ENCODE peak calls at places on chromosomes 13 and 19, in nine cellular contexts. U is cardiac muscle cell; H is cardiac fibroblast; Y is CD4-positive, alpha-beta T cell; V is breast epithelium; L is right atrium auricular region; S is A673; A is Peyer's patch; D is spleen. E is an unnamed sample.

GRCh38 chr13:88526186-88526852 is 855.1 kb downstream of the SLITRK5 start:
- DNase-seq in H (no peak), A (no peak), V (no peak), S (no peak), L (no peak), D (no peak), U (peak), Y (no peak), E (no peak)

GRCh38 chr13:44309771-44310767 is 63.6 kb upstream of the SERP2 start:
- DNase-seq in L (peak), V (no peak), Y (no peak), S (no peak), D (no peak), U (peak), H (peak), A (no peak), E (no peak)

GRCh38 chr19:39514840-39515550 is at the start of gene SELENOV:
- DNase-seq in D (peak), L (no peak), S (no peak), H (no peak), A (no peak), Y (peak), U (peak), V (no peak), E (no peak)

GRCh38 chr19:35013047-35013819 is 13.1 kb downstream of the GRAMD1A start:
- DNase-seq in L (peak), H (peak), Y (peak), S (peak), D (peak), A (peak), U (peak), V (no peak), E (peak)

GRCh38 chr13:37306778-37307544 is 201.5 kb upstream of the CSNK1A1L start:
- DNase-seq in S (peak), H (peak), V (no peak), L (no peak), A (no peak), D (no peak), Y (no peak), U (no peak), E (no peak)

GRCh38 chr13:68107667-68108066 is 877.5 kb upstream of the PCDH9 start:
- DNase-seq in A (no peak), S (no peak), D (no peak), L (no peak), Y (no peak), H (no peak), U (no peak), V (no peak), E (no peak)

GRCh38 chr13:106533940-106534843 is 1.3 kb downstream of the EFNB2 start:
- DNase-seq in A (no peak), H (peak), Y (peak), S (no peak), U (peak), L (no peak), D (peak), V (no peak), E (no peak)

GRCh38 chr19:45899253-45899652 is 3.2 kb downstream of the MYPOP start:
- DNase-seq in U (no peak), S (no peak), L (no peak), Y (no peak), D (no peak), A (no peak), V (no peak), H (no peak), E (no peak)

GRCh38 chr19:13053761-13054604 is 48.7 kb downstream of the LYL1 start:
- DNase-seq in A (no peak), D (no peak), V (peak), H (peak), U (peak), S (no peak), Y (no peak), L (peak), E (no peak)

GRCh38 chr19:19388568-19389555 is 16.6 kb upstream of the GATAD2A start:
- DNase-seq in Y (no peak), L (no peak), A (no peak), H (no peak), U (no peak), D (peak), S (no peak), V (no peak), E (no peak)

GRCh38 chr13:114167445-114167844 is 11.6 kb upstream of the CFAP97D2 start:
- DNase-seq in U (no peak), V (no peak), H (no peak), S (peak), L (no peak), Y (no peak), D (no peak), A (no peak), E (no peak)

GRCh38 chr19:42553292-42554045 is 25.2 kb upstream of the CEACAM1 start:
- DNase-seq in A (no peak), L (peak), V (no peak), U (no peak), H (peak), Y (no peak), S (no peak), D (peak), E (no peak)

GRCh38 chr19:13095393-13095784 is 7.3 kb downstream of the LYL1 start:
- DNase-seq in D (peak), Y (no peak), U (no peak), A (peak), H (no peak), S (no peak), V (no peak), L (no peak), E (no peak)

GRCh38 chr19:49120325-49120683 is 960 bp downstream of the PPFIA3 start:
- DNase-seq in V (no peak), D (no peak), H (no peak), A (no peak), L (no peak), U (no peak), Y (no peak), S (no peak), E (no peak)

GRCh38 chr13:99548448-99548847 is 47.2 kb downstream of the TM9SF2 start:
- DNase-seq in L (no peak), Y (no peak), A (no peak), S (no peak), H (no peak), V (no peak), D (no peak), U (no peak), E (no peak)

GRCh38 chr13:104580931-104581330 is 1514.7 kb upstream of the SLC10A2 start:
- DNase-seq in D (no peak), U (no peak), Y (no peak), H (no peak), V (no peak), L (no peak), S (no peak), A (no peak), E (no peak)

GRCh38 chr13:21638319-21639282 is 32.3 kb upstream of the FGF9 start:
- DNase-seq in Y (no peak), V (no peak), H (peak), S (peak), D (no peak), U (peak), L (no peak), A (no peak), E (no peak)

GRCh38 chr13:75359266-75359665 is 122.7 kb downstream of the TBC1D4 start:
- DNase-seq in S (no peak), D (no peak), H (peak), Y (no peak), L (no peak), V (no peak), U (no peak), A (no peak), E (no peak)

GRCh38 chr13:55517312-55517711 is 1623.4 kb upstream of the PRR20A start:
- DNase-seq in V (no peak), S (no peak), D (no peak), A (no peak), U (no peak), Y (no peak), H (no peak), L (no peak), E (no peak)

GRCh38 chr13:92681239-92681638 is 545.4 kb upstream of the GPC6 start:
- DNase-seq in H (no peak), V (no peak), D (no peak), L (no peak), S (no peak), Y (no peak), U (no peak), A (no peak), E (no peak)

GRCh38 chr19:46976845-46977320 is 42.8 kb upstream of the NPAS1 start:
- DNase-seq in A (no peak), S (no peak), Y (no peak), L (peak), U (peak), H (peak), V (no peak), D (peak), E (no peak)

GRCh38 chr13:79295906-79296564 is 110.0 kb downstream of the RBM26 start:
- DNase-seq in Y (no peak), S (no peak), H (peak), L (no peak), V (no peak), A (no peak), D (no peak), U (no peak), E (no peak)

GRCh38 chr19:21765151-21765550 is 2.2 kb downstream of the ZNF100 start:
- DNase-seq in Y (no peak), S (no peak), U (no peak), A (no peak), D (no peak), H (no peak), V (no peak), L (no peak), E (no peak)

GRCh38 chr13:110347535-110348308 is 40.6 kb downstream of the COL4A2 start:
- DNase-seq in U (no peak), D (no peak), L (peak), H (peak), Y (no peak), S (peak), A (no peak), V (peak), E (no peak)

GRCh38 chr13:75329723-75330122 is 152.2 kb downstream of the TBC1D4 start:
- DNase-seq in S (no peak), Y (no peak), V (no peak), U (no peak), H (no peak), L (no peak), A (no peak), D (no peak), E (no peak)

GRCh38 chr13:47455581-47455980 is 545.5 kb downstream of the SUCLA2 start:
- DNase-seq in Y (no peak), A (no peak), H (peak), D (no peak), S (no peak), L (no peak), U (peak), V (no peak), E (no peak)
- TF ChIP-seq CTCF in Y (no peak), A (no peak), H (peak), D (no peak), S (no peak), L (no peak), U (peak), V (no peak), E (no peak)

DNA sequence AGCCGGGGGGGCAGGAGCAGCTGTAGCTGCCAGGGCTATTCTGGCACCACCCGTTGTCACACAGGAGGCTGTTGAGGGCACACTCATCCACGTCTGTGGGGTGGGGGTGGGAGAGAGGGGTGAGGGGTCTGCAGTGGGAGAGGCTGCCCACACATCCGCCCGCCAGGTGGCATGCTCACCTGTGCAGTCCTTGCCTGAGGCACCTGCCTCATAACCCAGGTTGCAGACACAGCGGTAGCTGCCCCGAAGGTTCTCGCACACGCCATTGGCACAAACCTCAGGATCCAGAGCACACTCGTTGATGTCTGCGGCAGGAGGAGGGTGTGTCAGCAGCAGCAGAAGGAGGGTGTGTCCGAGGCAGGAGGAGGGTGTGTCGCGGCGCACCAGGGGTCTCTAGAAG is 20.3 kb downstream of the FBN3 start:
- DNase-seq in D (no peak), H (no peak), L (no peak), Y (no peak), S (no peak), U (no peak), A (no peak), V (no peak), E (no peak)
- TF ChIP-seq CTCF in D (no peak), H (no peak), L (no peak), Y (no peak), S (no peak), U (no peak), A (no peak), V (no peak), E (no peak)

DNA sequence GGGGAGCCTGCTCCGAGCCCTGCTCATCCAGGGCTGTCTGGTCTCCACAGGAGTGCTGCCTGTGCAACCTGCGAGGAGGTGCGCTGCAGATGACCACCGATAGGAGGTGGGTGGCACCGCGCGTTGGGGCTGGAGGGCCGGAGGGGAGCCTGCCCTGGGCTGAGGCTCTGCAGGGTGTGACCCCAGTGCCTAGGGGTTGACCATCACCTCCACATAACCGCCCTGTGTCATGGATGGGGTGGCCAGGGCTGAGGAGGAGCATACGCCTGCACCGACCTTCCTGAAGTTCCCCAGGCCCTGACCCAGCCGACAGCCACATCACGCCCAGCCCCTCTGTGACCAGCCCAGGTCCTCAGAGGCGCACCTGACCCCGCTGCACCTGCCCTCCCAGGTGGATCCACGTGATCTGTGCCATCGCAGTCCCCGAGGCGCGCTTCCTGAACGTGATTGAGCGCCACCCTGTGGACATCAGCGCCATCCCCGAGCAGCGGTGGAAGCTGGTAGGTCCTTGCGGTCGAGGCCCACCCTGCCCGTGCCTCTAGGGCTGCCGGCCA is 168.7 kb downstream of the KDM4B start:
- DNase-seq in D (no peak), Y (no peak), A (no peak), H (no peak), V (no peak), U (peak), L (no peak), S (no peak), E (no peak)
- TF ChIP-seq CTCF in D (peak), Y (no peak), A (no peak), H (peak), V (no peak), U (peak), L (no peak), S (peak), E (no peak)

GRCh38 chr19:4980838-4981680 is 12.1 kb downstream of the KDM4B start:
- DNase-seq in U (no peak), A (no peak), S (no peak), V (no peak), H (no peak), L (no peak), Y (no peak), D (no peak), E (no peak)
- TF ChIP-seq CTCF in U (no peak), A (no peak), S (no peak), V (no peak), H (no peak), L (no peak), Y (no peak), D (no peak), E (no peak)

DNA sequence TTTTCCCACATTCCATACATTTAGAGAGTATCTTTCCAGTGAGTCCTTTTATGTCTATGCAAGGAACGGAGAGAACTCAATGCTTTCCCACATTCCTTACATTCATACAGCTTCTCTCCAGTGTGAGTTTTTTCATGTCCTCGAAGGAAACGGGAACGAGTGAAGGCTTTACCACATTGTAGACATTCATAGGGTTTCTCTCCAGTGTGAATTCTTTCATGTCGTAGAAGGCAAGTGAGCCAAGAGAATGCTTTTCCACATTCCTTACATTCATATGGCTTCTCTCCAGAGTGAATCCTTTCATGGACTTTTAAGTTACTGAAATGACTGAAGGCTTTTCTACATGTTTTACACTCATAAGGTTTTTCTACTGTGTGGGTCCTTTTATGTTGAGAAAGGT is 17.1 kb downstream of the ZNF823 start:
- DNase-seq in S (no peak), A (no peak), U (no peak), Y (no peak), D (no peak), V (no peak), H (no peak), L (no peak), E (no peak)
- TF ChIP-seq CTCF in S (no peak), A (no peak), U (no peak), Y (no peak), D (no peak), V (no peak), H (no peak), L (no peak), E (no peak)

DNA sequence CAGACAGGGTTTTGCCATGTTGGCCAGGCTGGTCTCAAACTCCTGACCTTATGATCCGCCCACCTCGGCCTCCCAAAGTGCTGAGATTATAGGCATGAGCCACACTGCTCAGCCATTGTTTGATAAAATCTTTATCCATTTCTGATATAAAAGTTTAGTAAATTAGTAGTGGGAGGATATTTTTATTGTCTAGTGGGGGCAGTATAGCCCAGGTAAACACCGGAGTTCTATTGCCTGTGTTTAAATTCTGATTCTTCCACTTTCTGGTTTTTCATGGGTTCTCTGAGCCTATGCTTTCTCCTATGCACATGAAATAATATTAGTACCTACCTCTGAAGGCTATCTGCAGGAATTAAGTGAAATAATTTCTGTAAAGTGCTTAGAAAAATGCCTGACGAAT is 20.1 kb upstream of the ARHGEF18 start:
- DNase-seq in H (no peak), L (no peak), D (peak), V (no peak), S (no peak), Y (no peak), A (no peak), U (no peak), E (no peak)
- TF ChIP-seq CTCF in H (no peak), L (no peak), D (no peak), V (no peak), S (no peak), Y (peak), A (no peak), U (no peak), E (no peak)

E was measured in D721Med.